ENCODE peak calls at places on chromosomes 16 and 17, in six cellular contexts. S, A, W, C, X and T are unnamed samples.
A peak's percentile ranks its signal among the peaks of the same experiment; 100 is the strongest.

GRCh38 chr17:81582769-81583168 is 30.6 kb upstream of the FAAP100 start:
- DNase-seq in S (no peak), A (no peak), W (no peak), C (no peak), X (no peak), T (peak; percentile 18)

GRCh38 chr16:12426122-12426521 is 377.6 kb downstream of the CPPED1 start:
- DNase-seq in S (peak; percentile 43), A (no peak), W (no peak), C (no peak), X (no peak), T (no peak)

GRCh38 chr16:87829123-87829980 is 40.0 kb downstream of the SLC7A5 start:
- DNase-seq in S (no peak), A (no peak), W (no peak), C (no peak), X (no peak), T (no peak)

GRCh38 chr16:616771-617586 is 13.8 kb upstream of the WFIKKN1 start:
- DNase-seq in S (no peak), A (no peak), W (no peak), C (no peak), X (no peak), T (no peak)

GRCh38 chr16:59148312-59148711 is 414.2 kb upstream of the GOT2 start:
- DNase-seq in S (no peak), A (no peak), W (no peak), C (no peak), X (no peak), T (no peak)

GRCh38 chr16:9801651-9802050 is 380.6 kb downstream of the GRIN2A start:
- DNase-seq in S (no peak), A (no peak), W (no peak), C (no peak), X (no peak), T (no peak)

GRCh38 chr17:8728251-8728925 is 16.2 kb downstream of the CCDC42 start:
- DNase-seq in S (no peak), A (no peak), W (no peak), C (no peak), X (no peak), T (no peak)

GRCh38 chr17:38885728-38886642 is 16.1 kb downstream of the LASP1 start:
- DNase-seq in S (no peak), A (no peak), W (no peak), C (no peak), X (no peak), T (no peak)

GRCh38 chr16:71520550-71520949 is 5.7 kb upstream of the CHST4 start:
- DNase-seq in S (no peak), A (no peak), W (no peak), C (no peak), X (no peak), T (no peak)

GRCh38 chr16:58063377-58064076 is 38.0 kb downstream of the MMP15 start:
- DNase-seq in S (no peak), A (no peak), W (no peak), C (no peak), X (no peak), T (no peak)

GRCh38 chr17:34841467-34841866 is 119.8 kb downstream of the CCT6B start:
- DNase-seq in S (no peak), A (no peak), W (no peak), C (no peak), X (no peak), T (no peak)

GRCh38 chr16:11225677-11226549 is 30.1 kb downstream of the SOCS1 start:
- DNase-seq in S (no peak), A (no peak), W (no peak), C (no peak), X (no peak), T (no peak)

GRCh38 chr17:62206550-62206949 is 141.5 kb upstream of the MED13 start:
- DNase-seq in S (no peak), A (no peak), W (no peak), C (no peak), X (peak; percentile 57), T (no peak)

GRCh38 chr17:77446959-77447634 is 306.3 kb downstream of the SEC14L1 start:
- DNase-seq in S (no peak), A (no peak), W (no peak), C (no peak), X (no peak), T (no peak)

GRCh38 chr17:31830971-31831755 is 27.9 kb downstream of the COPRS start:
- DNase-seq in S (no peak), A (no peak), W (no peak), C (no peak), X (no peak), T (no peak)

GRCh38 chr17:2703606-2704005 is 8.0 kb downstream of the CLUH start:
- DNase-seq in S (no peak), A (no peak), W (no peak), C (no peak), X (no peak), T (no peak)

GRCh38 chr16:77584205-77584859 is 138.0 kb upstream of the NUDT7 start:
- DNase-seq in S (peak; percentile 59), A (peak; percentile 15), W (peak; percentile 48), C (peak; percentile 44), X (no peak), T (peak; percentile 65)

GRCh38 chr16:80993293-80993691 is 13.4 kb downstream of the CMC2 start:
- DNase-seq in S (peak; percentile 20), A (no peak), W (peak; percentile 47), C (no peak), X (no peak), T (peak; percentile 28)

GRCh38 chr17:40326014-40326831 is 17.2 kb downstream of the RARA start:
- DNase-seq in S (no peak), A (no peak), W (no peak), C (no peak), X (no peak), T (no peak)

GRCh38 chr17:40323731-40324650 is 15.0 kb downstream of the RARA start:
- DNase-seq in S (no peak), A (no peak), W (no peak), C (no peak), X (no peak), T (peak; percentile 80)

GRCh38 chr17:40326832-40327199 is 17.8 kb downstream of the RARA start:
- DNase-seq in S (no peak), A (no peak), W (no peak), C (no peak), X (no peak), T (no peak)

GRCh38 chr17:40327244-40327666 is 18.3 kb downstream of the RARA start:
- DNase-seq in S (no peak), A (no peak), W (no peak), C (no peak), X (no peak), T (no peak)

DNA sequence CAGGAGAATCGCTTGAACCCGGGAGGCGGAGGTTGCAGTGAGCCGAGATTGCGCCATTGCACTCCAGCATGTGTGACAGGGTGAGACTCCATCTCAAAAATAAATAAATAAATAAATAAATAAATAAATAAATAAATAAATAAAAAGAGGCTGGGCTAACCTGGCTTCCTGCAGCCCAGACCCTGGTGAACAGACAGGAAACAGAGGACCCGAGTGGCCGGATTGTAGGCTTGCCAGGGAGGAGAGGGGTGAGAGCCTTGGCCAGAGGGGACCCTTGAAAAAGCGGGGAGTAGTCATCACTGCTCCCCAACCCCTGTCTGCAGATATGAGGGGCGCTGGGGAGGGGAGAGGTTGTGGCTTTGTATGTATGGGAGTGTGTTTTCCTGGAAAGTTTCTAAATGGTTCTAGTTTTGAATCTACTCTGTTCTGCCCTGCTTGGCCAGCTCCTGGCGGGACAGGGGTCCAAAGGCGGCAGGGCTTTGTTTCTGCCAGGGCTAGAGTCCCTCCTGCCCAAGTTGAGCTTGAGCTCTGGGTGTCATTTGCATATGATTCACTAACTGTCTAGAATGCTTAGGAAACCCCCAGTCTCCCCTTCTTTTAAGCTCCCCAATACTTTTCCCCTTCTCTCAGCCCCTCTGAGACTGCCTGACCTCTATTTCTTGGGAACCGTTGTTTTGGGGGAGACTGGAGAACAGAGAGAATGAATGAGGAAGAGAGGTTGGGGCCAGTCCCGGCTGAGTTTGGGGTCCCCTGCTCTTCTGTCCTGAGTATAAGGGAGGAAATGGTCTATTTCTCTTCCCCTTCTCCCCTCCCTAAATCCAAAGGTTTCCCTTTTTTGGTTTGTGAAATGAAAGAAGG is 16.4 kb downstream of the RARA start:
- DNase-seq in S (no peak), A (no peak), W (no peak), C (no peak), X (no peak), T (no peak)
- TF ChIP-seq POLR2A in S (no peak), A (no peak), W (no peak), C (no peak), X (no peak), T (no peak)

GRCh38 chr17:58517928-58518609 is 3.6 kb upstream of the MTMR4 start:
- DNase-seq in S (peak; percentile 97), A (peak; percentile 99), W (peak; percentile 99), C (peak; percentile 100), X (peak; percentile 100), T (peak; percentile 100)

GRCh38 chr17:58514795-58515157 is 338 bp upstream of the MTMR4 start:
- DNase-seq in S (no peak), A (no peak), W (no peak), C (no peak), X (no peak), T (no peak)

GRCh38 chr17:58516644-58517377 is 2.4 kb upstream of the MTMR4 start:
- DNase-seq in S (no peak), A (no peak), W (no peak), C (no peak), X (no peak), T (peak; percentile 48)

GRCh38 chr17:58515286-58515685 is 848 bp upstream of the MTMR4 start:
- DNase-seq in S (no peak), A (no peak), W (no peak), C (no peak), X (no peak), T (no peak)

GRCh38 chr17:58517378-58517927 is 3.0 kb upstream of the MTMR4 start:
- DNase-seq in S (no peak), A (no peak), W (no peak), C (no peak), X (no peak), T (no peak)
- TF ChIP-seq POLR2A in S (peak; percentile 56), A (no peak), W (peak; percentile 25), C (peak; percentile 46), X (no peak), T (no peak)

GRCh38 chr16:29820271-29820701 is at the start of gene MVP:
- DNase-seq in S (no peak), A (no peak), W (peak; percentile 78), C (peak; percentile 63), X (no peak), T (peak; percentile 48)
- TF ChIP-seq POLR2A in S (no peak), A (peak; percentile 40), W (no peak), C (peak; percentile 74), X (peak; percentile 41), T (no peak)

DNA sequence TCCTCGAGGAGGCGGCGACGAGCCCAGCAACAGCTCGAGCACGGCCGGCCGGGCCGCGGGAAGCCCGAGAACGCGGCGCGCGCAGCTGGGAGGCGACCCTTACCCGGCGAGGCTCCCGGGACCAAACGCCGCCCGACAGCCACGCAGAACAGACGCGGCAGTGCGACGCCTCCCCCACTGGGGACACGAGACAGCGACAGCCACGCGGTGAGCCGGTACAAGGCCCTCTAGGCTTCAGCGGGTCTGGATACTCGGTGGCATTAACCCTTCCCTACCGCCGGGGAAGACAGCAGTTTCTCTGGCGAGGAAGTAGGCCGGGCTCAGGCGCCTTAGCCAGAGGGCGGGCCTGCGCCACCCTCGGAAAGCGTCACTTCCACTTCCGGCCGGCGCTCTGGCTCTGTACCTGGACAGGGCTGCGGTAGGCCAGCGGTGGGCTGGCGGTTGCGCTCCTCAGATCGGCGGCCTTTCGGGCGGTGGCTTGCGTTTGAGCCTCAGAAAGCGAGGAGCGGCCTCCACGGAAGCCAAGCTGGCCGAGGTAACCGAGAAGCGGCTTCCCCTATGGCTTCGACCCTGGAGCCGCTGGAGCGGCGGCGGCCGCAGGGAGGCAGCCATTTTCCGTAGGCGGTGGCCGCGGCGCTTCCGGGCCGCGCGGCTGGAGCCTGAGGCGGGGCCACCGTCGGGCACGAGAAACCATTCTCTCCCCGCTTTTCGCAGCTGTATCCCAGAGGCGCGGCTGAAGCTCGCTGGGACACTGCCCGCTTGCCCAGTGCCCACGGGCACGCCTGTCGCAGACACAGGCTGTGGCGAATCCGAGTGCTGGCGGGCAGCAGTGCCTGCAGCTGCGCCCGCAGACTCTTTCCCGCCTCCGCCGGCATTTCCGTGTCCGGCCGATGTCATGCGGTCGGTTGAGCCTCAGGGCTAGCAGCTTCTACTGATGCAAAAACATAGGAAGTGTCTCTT is at the start of the genes TIGD7 and ZNF75A:
- DNase-seq in S (peak; percentile 81), A (peak; percentile 89), W (peak; percentile 83), C (peak; percentile 82), X (peak; percentile 95), T (peak; percentile 91)
- TF ChIP-seq POLR2A in S (peak; percentile 95), A (peak; percentile 78), W (peak; percentile 23), C (peak; percentile 57), X (peak; percentile 75), T (peak; percentile 93)